ENCODE peak calls at places on chromosome 18, in eight cellular contexts. A, L, S, W, C, R, M and E are unnamed samples.

GRCh38 chr18:65938592-65939372 is 188.0 kb downstream of the CDH7 start:
- DNase-seq in A (peak), L (no peak), S (peak), W (no peak), C (peak), R (no peak), M (peak), E (no peak)

GRCh38 chr18:2147424-2147823 is 423.9 kb downstream of the METTL4 start:
- DNase-seq in A (no peak), L (no peak), S (no peak), W (no peak), C (no peak), R (no peak), M (no peak), E (no peak)

GRCh38 chr18:43010611-43011010 is 104.9 kb downstream of the RIT2 start:
- DNase-seq in A (no peak), L (no peak), S (no peak), W (no peak), C (no peak), R (no peak), M (no peak), E (no peak)

GRCh38 chr18:9209230-9209629 is 72.6 kb downstream of the ANKRD12 start:
- DNase-seq in A (no peak), L (no peak), S (no peak), W (no peak), C (no peak), R (no peak), M (no peak), E (no peak)

GRCh38 chr18:57587262-57587661 is 760 bp upstream of the FECH start:
- DNase-seq in A (no peak), L (no peak), S (no peak), W (no peak), C (no peak), R (no peak), M (no peak), E (no peak)

GRCh38 chr18:48399303-48400075 is 9.7 kb downstream of the ZBTB7C start:
- DNase-seq in A (no peak), L (no peak), S (no peak), W (no peak), C (no peak), R (no peak), M (no peak), E (no peak)

GRCh38 chr18:22838639-22839487 is 94.3 kb upstream of the RBBP8 start:
- DNase-seq in A (no peak), L (no peak), S (no peak), W (peak), C (no peak), R (no peak), M (peak), E (no peak)

GRCh38 chr18:55078289-55078916 is 119.1 kb upstream of the CCDC68 start:
- DNase-seq in A (no peak), L (no peak), S (no peak), W (no peak), C (no peak), R (no peak), M (no peak), E (no peak)

GRCh38 chr18:59129964-59130703 is 9.6 kb upstream of the SEC11C start:
- DNase-seq in A (no peak), L (no peak), S (no peak), W (no peak), C (no peak), R (no peak), M (no peak), E (no peak)

GRCh38 chr18:21739604-21740473 is 753 bp upstream of the MIB1 start:
- DNase-seq in A (no peak), L (no peak), S (no peak), W (no peak), C (no peak), R (no peak), M (no peak), E (no peak)

GRCh38 chr18:79493801-79494211 is 98.1 kb downstream of the NFATC1 start:
- DNase-seq in A (no peak), L (no peak), S (no peak), W (no peak), C (no peak), R (no peak), M (no peak), E (no peak)

GRCh38 chr18:70228546-70228945 is 23.1 kb upstream of the RTTN start:
- DNase-seq in A (no peak), L (no peak), S (no peak), W (no peak), C (no peak), R (no peak), M (peak), E (no peak)

GRCh38 chr18:58639751-58640427 is 11.0 kb upstream of the ALPK2 start:
- DNase-seq in A (no peak), L (no peak), S (no peak), W (no peak), C (no peak), R (no peak), M (no peak), E (no peak)

GRCh38 chr18:8238507-8238906 is 370.7 kb upstream of the RAB12 start:
- DNase-seq in A (no peak), L (no peak), S (no peak), W (no peak), C (no peak), R (no peak), M (no peak), E (no peak)

GRCh38 chr18:77765468-77765867 is 515.8 kb downstream of the GALR1 start:
- DNase-seq in A (peak), L (no peak), S (no peak), W (no peak), C (peak), R (no peak), M (no peak), E (peak)

GRCh38 chr18:79451237-79452125 is 55.8 kb downstream of the NFATC1 start:
- DNase-seq in A (no peak), L (no peak), S (no peak), W (no peak), C (no peak), R (no peak), M (no peak), E (no peak)

GRCh38 chr18:35692866-35693265 is 111.3 kb downstream of the GALNT1 start:
- DNase-seq in A (no peak), L (no peak), S (no peak), W (no peak), C (no peak), R (no peak), M (no peak), E (no peak)

GRCh38 chr18:79329786-79330185 is 65.9 kb upstream of the NFATC1 start:
- DNase-seq in A (no peak), L (no peak), S (no peak), W (no peak), C (no peak), R (no peak), M (no peak), E (no peak)

GRCh38 chr18:24942144-24942543 is 409.8 kb downstream of the ZNF521 start:
- DNase-seq in A (no peak), L (no peak), S (no peak), W (no peak), C (no peak), R (no peak), M (no peak), E (no peak)

GRCh38 chr18:13613591-13614317 is 112.6 kb downstream of the FAM210A start:
- DNase-seq in A (no peak), L (no peak), S (no peak), W (no peak), C (no peak), R (no peak), M (peak), E (no peak)

GRCh38 chr18:59140287-59140885 is 702 bp downstream of the SEC11C start:
- DNase-seq in A (peak), L (no peak), S (no peak), W (peak), C (peak), R (no peak), M (peak), E (peak)

GRCh38 chr18:21740474-21740723 is 193 bp upstream of the MIB1 start:
- DNase-seq in A (no peak), L (peak), S (no peak), W (peak), C (no peak), R (peak), M (peak), E (peak)